ENCODE peak calls at places on chromosomes 3 and 15, in seven cellular contexts. One of them, this sample, is unnamed.

GRCh38 chr3:196169836-196170240 is 41.4 kb downstream of the ZDHHC19 start:
- DNase-seq in WTC11: no peak
- DNase-seq in GM13977: no peak
- DNase-seq in AG10803: no peak
- DNase-seq in endothelial cell: no peak
- DNase-seq in adrenal gland: no peak
- DNase-seq in esophagus muscularis mucosa: no peak
- DNase-seq in this sample: peak

GRCh38 chr15:25439456-25439836 is 622 bp upstream of the UBE3A start:
- DNase-seq in WTC11: no peak
- DNase-seq in GM13977: peak
- DNase-seq in AG10803: peak
- DNase-seq in endothelial cell: no peak
- DNase-seq in adrenal gland: peak
- DNase-seq in esophagus muscularis mucosa: no peak
- DNase-seq in this sample: peak

GRCh38 chr3:123383101-123384053 is 65.5 kb downstream of the ADCY5 start:
- DNase-seq in WTC11: peak
- DNase-seq in GM13977: no peak
- DNase-seq in AG10803: peak
- DNase-seq in endothelial cell: no peak
- DNase-seq in adrenal gland: no peak
- DNase-seq in esophagus muscularis mucosa: no peak
- DNase-seq in this sample: no peak

GRCh38 chr3:25293736-25294135 is 134.3 kb upstream of the RARB start:
- DNase-seq in WTC11: no peak
- DNase-seq in GM13977: no peak
- DNase-seq in AG10803: peak
- DNase-seq in endothelial cell: no peak
- DNase-seq in adrenal gland: no peak
- DNase-seq in esophagus muscularis mucosa: no peak
- DNase-seq in this sample: no peak

GRCh38 chr3:135453333-135453732 is 512.2 kb upstream of the PPP2R3A start:
- DNase-seq in WTC11: no peak
- DNase-seq in GM13977: no peak
- DNase-seq in AG10803: no peak
- DNase-seq in endothelial cell: no peak
- DNase-seq in adrenal gland: no peak
- DNase-seq in esophagus muscularis mucosa: peak
- DNase-seq in this sample: no peak

GRCh38 chr3:82000773-82001172 is 239.3 kb upstream of the GBE1 start:
- DNase-seq in WTC11: peak
- DNase-seq in GM13977: no peak
- DNase-seq in AG10803: no peak
- DNase-seq in endothelial cell: no peak
- DNase-seq in adrenal gland: no peak
- DNase-seq in esophagus muscularis mucosa: no peak
- DNase-seq in this sample: no peak

GRCh38 chr3:134769469-134769868 is 25.6 kb upstream of the EPHB1 start:
- DNase-seq in WTC11: no peak
- DNase-seq in GM13977: no peak
- DNase-seq in AG10803: no peak
- DNase-seq in endothelial cell: no peak
- DNase-seq in adrenal gland: no peak
- DNase-seq in esophagus muscularis mucosa: no peak
- DNase-seq in this sample: no peak

GRCh38 chr15:74060251-74060650 is 22.1 kb downstream of the GOLGA6A start:
- DNase-seq in WTC11: peak
- DNase-seq in GM13977: no peak
- DNase-seq in AG10803: no peak
- DNase-seq in endothelial cell: no peak
- DNase-seq in adrenal gland: no peak
- DNase-seq in esophagus muscularis mucosa: no peak
- DNase-seq in this sample: no peak

GRCh38 chr15:76296849-76297248 is 14.4 kb downstream of the ETFA start:
- DNase-seq in WTC11: no peak
- DNase-seq in GM13977: no peak
- DNase-seq in AG10803: no peak
- DNase-seq in endothelial cell: no peak
- DNase-seq in adrenal gland: no peak
- DNase-seq in esophagus muscularis mucosa: no peak
- DNase-seq in this sample: no peak

GRCh38 chr15:71411538-71412482 is 296.5 kb downstream of the THSD4 start:
- DNase-seq in WTC11: no peak
- DNase-seq in GM13977: no peak
- DNase-seq in AG10803: peak
- DNase-seq in endothelial cell: no peak
- DNase-seq in adrenal gland: no peak
- DNase-seq in esophagus muscularis mucosa: no peak
- DNase-seq in this sample: no peak

GRCh38 chr3:188192034-188192433 is 38.1 kb downstream of the LPP start:
- DNase-seq in WTC11: no peak
- DNase-seq in GM13977: no peak
- DNase-seq in AG10803: no peak
- DNase-seq in endothelial cell: no peak
- DNase-seq in adrenal gland: no peak
- DNase-seq in esophagus muscularis mucosa: no peak
- DNase-seq in this sample: no peak

GRCh38 chr3:11818033-11818432 is 28.7 kb downstream of the TAMM41 start:
- DNase-seq in WTC11: no peak
- DNase-seq in GM13977: no peak
- DNase-seq in AG10803: no peak
- DNase-seq in endothelial cell: no peak
- DNase-seq in adrenal gland: no peak
- DNase-seq in esophagus muscularis mucosa: no peak
- DNase-seq in this sample: no peak

GRCh38 chr15:82531496-82532382 is 8.5 kb downstream of the RPS17 start:
- DNase-seq in WTC11: no peak
- DNase-seq in GM13977: no peak
- DNase-seq in AG10803: no peak
- DNase-seq in endothelial cell: no peak
- DNase-seq in adrenal gland: no peak
- DNase-seq in esophagus muscularis mucosa: no peak
- DNase-seq in this sample: no peak

GRCh38 chr3:12870942-12871341 is 29.6 kb upstream of the RPL32 start:
- DNase-seq in WTC11: no peak
- DNase-seq in GM13977: no peak
- DNase-seq in AG10803: peak
- DNase-seq in endothelial cell: no peak
- DNase-seq in adrenal gland: no peak
- DNase-seq in esophagus muscularis mucosa: no peak
- DNase-seq in this sample: peak

GRCh38 chr15:81235781-81236507 is 39.3 kb downstream of the IL16 start:
- DNase-seq in WTC11: no peak
- DNase-seq in GM13977: no peak
- DNase-seq in AG10803: peak
- DNase-seq in endothelial cell: no peak
- DNase-seq in adrenal gland: peak
- DNase-seq in esophagus muscularis mucosa: peak
- DNase-seq in this sample: no peak

GRCh38 chr15:95635666-95636065 is 694.8 kb upstream of the NR2F2 start:
- DNase-seq in WTC11: no peak
- DNase-seq in GM13977: no peak
- DNase-seq in AG10803: no peak
- DNase-seq in endothelial cell: no peak
- DNase-seq in adrenal gland: no peak
- DNase-seq in esophagus muscularis mucosa: no peak
- DNase-seq in this sample: peak

GRCh38 chr15:81176291-81176893 is 20.3 kb upstream of the IL16 start:
- DNase-seq in WTC11: peak
- DNase-seq in GM13977: no peak
- DNase-seq in AG10803: no peak
- DNase-seq in endothelial cell: no peak
- DNase-seq in adrenal gland: peak
- DNase-seq in esophagus muscularis mucosa: no peak
- DNase-seq in this sample: no peak

GRCh38 chr3:30934208-30934550 is 39.7 kb upstream of the GADL1 start:
- DNase-seq in WTC11: no peak
- DNase-seq in GM13977: peak
- DNase-seq in AG10803: peak
- DNase-seq in endothelial cell: no peak
- DNase-seq in adrenal gland: peak
- DNase-seq in esophagus muscularis mucosa: no peak
- DNase-seq in this sample: no peak

GRCh38 chr3:119794971-119795612 is 13.2 kb downstream of the NR1I2 start:
- DNase-seq in WTC11: peak
- DNase-seq in GM13977: no peak
- DNase-seq in AG10803: no peak
- DNase-seq in endothelial cell: no peak
- DNase-seq in adrenal gland: peak
- DNase-seq in esophagus muscularis mucosa: peak
- DNase-seq in this sample: no peak

DNA sequence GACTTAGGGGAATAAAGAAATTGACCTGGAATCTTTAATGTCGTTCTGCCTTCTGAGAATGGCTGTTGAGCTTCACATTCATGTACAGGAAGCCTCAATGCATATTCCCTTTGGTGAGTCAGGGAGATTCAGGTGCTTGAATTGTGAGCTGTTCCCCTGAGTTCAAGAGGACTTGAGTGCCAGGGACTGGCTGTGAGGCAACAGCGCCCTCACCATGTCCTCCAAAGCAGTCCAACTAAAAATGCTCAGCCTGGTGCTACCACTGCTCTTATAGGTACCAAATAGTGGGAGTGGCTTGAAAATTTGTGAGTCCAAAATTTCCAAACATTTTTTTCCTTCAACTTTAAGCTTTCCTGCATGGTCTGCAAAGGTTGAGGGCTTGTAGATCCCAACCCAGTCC is 54.1 kb downstream of the LEO1 start:
- DNase-seq in WTC11: peak
- DNase-seq in GM13977: no peak
- DNase-seq in AG10803: no peak
- DNase-seq in endothelial cell: peak
- DNase-seq in adrenal gland: no peak
- DNase-seq in esophagus muscularis mucosa: no peak
- DNase-seq in this sample: no peak
- TF ChIP-seq CTCF in WTC11: no peak
- TF ChIP-seq CTCF in GM13977: peak
- TF ChIP-seq CTCF in AG10803: peak
- TF ChIP-seq CTCF in endothelial cell: no peak
- TF ChIP-seq CTCF in adrenal gland: no peak
- TF ChIP-seq CTCF in esophagus muscularis mucosa: no peak
- TF ChIP-seq CTCF in this sample: peak

GRCh38 chr15:84944861-84945260 is 36.8 kb upstream of the PDE8A start:
- DNase-seq in WTC11: no peak
- DNase-seq in GM13977: no peak
- DNase-seq in AG10803: no peak
- DNase-seq in endothelial cell: no peak
- DNase-seq in adrenal gland: no peak
- DNase-seq in esophagus muscularis mucosa: no peak
- DNase-seq in this sample: no peak

GRCh38 chr15:84947947-84948830 is 33.5 kb upstream of the PDE8A start:
- DNase-seq in WTC11: no peak
- DNase-seq in GM13977: no peak
- DNase-seq in AG10803: peak
- DNase-seq in endothelial cell: no peak
- DNase-seq in adrenal gland: peak
- DNase-seq in esophagus muscularis mucosa: no peak
- DNase-seq in this sample: no peak

GRCh38 chr15:84944311-84944710 is 37.3 kb upstream of the PDE8A start:
- DNase-seq in WTC11: no peak
- DNase-seq in GM13977: no peak
- DNase-seq in AG10803: no peak
- DNase-seq in endothelial cell: no peak
- DNase-seq in adrenal gland: no peak
- DNase-seq in esophagus muscularis mucosa: no peak
- DNase-seq in this sample: no peak

GRCh38 chr15:84949043-84949442 is 32.6 kb upstream of the PDE8A start:
- DNase-seq in WTC11: no peak
- DNase-seq in GM13977: no peak
- DNase-seq in AG10803: peak
- DNase-seq in endothelial cell: no peak
- DNase-seq in adrenal gland: no peak
- DNase-seq in esophagus muscularis mucosa: no peak
- DNase-seq in this sample: no peak

DNA sequence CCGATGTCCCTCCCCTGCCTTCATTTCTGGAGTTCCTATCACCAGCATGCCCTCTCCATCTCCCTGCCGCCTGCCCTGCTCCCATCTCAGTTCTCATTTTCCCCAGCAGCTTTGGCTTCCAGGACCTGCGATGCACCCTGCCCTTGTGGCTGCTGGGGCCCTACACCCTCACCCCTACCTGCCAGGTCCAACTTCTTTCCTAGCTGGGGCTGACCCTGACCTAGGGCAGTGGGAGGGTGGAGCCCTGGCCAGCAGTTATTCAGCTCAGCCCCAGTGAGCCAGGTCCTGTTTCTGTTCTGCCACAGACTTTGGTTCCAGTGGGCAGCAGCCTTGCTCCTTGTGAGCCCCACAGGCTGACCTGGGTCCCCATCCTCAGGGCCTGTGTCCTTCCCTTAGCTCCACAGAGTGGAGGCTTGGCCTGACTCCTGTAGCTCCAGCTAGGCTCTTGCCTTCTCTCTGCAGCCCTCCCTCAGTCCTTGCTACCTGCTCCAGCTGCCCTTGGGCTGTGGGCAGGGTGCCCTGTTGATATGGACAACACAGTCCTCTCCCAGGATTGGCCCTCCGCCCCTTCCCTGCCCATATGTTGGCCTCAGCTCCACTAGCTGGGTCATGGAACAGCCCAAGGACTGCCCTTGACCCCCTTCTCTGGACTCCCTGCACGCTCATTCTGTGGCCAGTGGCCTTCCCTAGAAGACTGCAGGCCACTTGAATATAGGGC is 34.7 kb upstream of the PDE8A start:
- DNase-seq in WTC11: no peak
- DNase-seq in GM13977: no peak
- DNase-seq in AG10803: no peak
- DNase-seq in endothelial cell: no peak
- DNase-seq in adrenal gland: peak
- DNase-seq in esophagus muscularis mucosa: no peak
- DNase-seq in this sample: no peak
- TF ChIP-seq CTCF in WTC11: no peak
- TF ChIP-seq CTCF in GM13977: no peak
- TF ChIP-seq CTCF in AG10803: no peak
- TF ChIP-seq CTCF in endothelial cell: no peak
- TF ChIP-seq CTCF in adrenal gland: no peak
- TF ChIP-seq CTCF in esophagus muscularis mucosa: no peak
- TF ChIP-seq CTCF in this sample: no peak

GRCh38 chr3:63481627-63482026 is 170.8 kb upstream of the SNTN start:
- DNase-seq in WTC11: no peak
- DNase-seq in GM13977: no peak
- DNase-seq in AG10803: no peak
- DNase-seq in endothelial cell: no peak
- DNase-seq in adrenal gland: no peak
- DNase-seq in esophagus muscularis mucosa: no peak
- DNase-seq in this sample: no peak
- TF ChIP-seq CTCF in WTC11: no peak
- TF ChIP-seq CTCF in GM13977: no peak
- TF ChIP-seq CTCF in AG10803: no peak
- TF ChIP-seq CTCF in endothelial cell: no peak
- TF ChIP-seq CTCF in adrenal gland: no peak
- TF ChIP-seq CTCF in esophagus muscularis mucosa: no peak
- TF ChIP-seq CTCF in this sample: no peak

DNA sequence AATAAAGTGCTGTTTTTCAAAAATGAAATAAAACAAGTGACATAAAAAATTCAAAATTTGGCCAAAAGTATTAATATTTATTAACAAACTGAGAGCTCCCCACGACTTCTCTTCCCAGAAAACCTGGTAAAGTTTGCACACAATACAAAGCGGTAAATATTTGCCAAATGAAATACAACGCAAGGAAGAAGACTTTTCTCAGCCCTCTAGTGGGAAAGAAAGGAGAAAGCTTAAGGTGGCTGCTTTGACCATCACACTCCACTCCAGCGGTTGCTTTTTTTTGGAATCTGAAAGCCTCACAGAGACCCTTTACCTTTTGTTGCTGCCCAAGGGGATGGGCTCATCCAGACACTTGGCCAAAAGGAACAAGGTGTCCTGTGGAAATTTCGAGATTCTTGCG is 1.1 kb upstream of the GK5 start:
- DNase-seq in WTC11: no peak
- DNase-seq in GM13977: peak
- DNase-seq in AG10803: no peak
- DNase-seq in endothelial cell: no peak
- DNase-seq in adrenal gland: no peak
- DNase-seq in esophagus muscularis mucosa: no peak
- DNase-seq in this sample: no peak
- TF ChIP-seq CTCF in WTC11: no peak
- TF ChIP-seq CTCF in GM13977: no peak
- TF ChIP-seq CTCF in AG10803: peak
- TF ChIP-seq CTCF in endothelial cell: no peak
- TF ChIP-seq CTCF in adrenal gland: no peak
- TF ChIP-seq CTCF in esophagus muscularis mucosa: no peak
- TF ChIP-seq CTCF in this sample: no peak